ENCODE peak calls at places on chromosomes 2 and 18, in five cellular contexts. I, C, B, F and U are unnamed samples.

GRCh38 chr2:186060744-186061143 is 322.1 kb downstream of the FSIP2 start:
- DNase-seq in C (no peak), B (no peak), F (no peak), I (no peak), U (no peak)

GRCh38 chr2:199085201-199085750 is 372.5 kb downstream of the SATB2 start:
- DNase-seq in F (no peak), C (no peak), I (no peak), B (no peak), U (no peak)

GRCh38 chr2:203453858-203454451 is 81.1 kb downstream of the RAPH1 start:
- DNase-seq in I (peak), C (peak), B (no peak), F (peak), U (peak)

GRCh38 chr2:110854355-110855081 is 122.1 kb downstream of the ACOXL start:
- DNase-seq in B (no peak), I (peak), C (no peak), F (no peak), U (no peak)

GRCh38 chr2:10124538-10125045 is 2.1 kb downstream of the RRM2 start:
- DNase-seq in B (no peak), I (peak), F (peak), C (peak), U (peak)

GRCh38 chr18:31857516-31858106 is 85.3 kb downstream of the TRAPPC8 start:
- DNase-seq in I (no peak), C (no peak), B (no peak), F (no peak), U (peak)

GRCh38 chr2:174342600-174343342 is 8.0 kb downstream of the SP9 start:
- DNase-seq in B (no peak), C (no peak), I (no peak), F (no peak), U (peak)

GRCh38 chr18:49616618-49617328 is 54.9 kb downstream of the LIPG start:
- DNase-seq in B (no peak), C (no peak), I (no peak), F (no peak), U (no peak)

GRCh38 chr2:215565897-215566296 is 130.0 kb upstream of the FN1 start:
- DNase-seq in I (no peak), B (no peak), C (no peak), F (no peak), U (no peak)

GRCh38 chr2:205245652-205246051 is 436.6 kb upstream of the NRP2 start:
- DNase-seq in B (no peak), C (no peak), I (no peak), F (no peak), U (peak)
- H3K27ac ChIP-seq in B (no peak), C (no peak), I (no peak), F (no peak), U (no peak)

DNA sequence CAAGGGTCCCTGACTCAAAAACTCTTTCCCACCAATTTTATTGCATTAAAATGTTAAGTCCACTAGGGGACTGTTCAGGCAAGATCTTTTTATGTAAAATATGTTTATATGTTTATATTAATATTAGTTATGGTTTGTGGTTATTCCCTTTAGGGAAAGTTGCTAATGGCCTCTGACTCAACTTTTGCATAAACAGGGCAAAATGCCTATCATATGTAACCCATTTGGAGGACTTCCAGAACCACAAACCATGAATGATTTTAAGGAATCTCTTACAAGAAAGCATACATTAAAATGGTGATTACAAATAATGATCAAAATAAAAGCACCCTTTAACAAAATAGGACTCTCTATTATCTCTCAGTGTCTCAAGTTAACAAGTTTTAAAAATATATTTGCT is 1484.6 kb upstream of the ZEB2 start:
- DNase-seq in B (no peak), C (no peak), I (no peak), F (no peak), U (peak)
- TF ChIP-seq JUN in B (no peak), C (no peak), I (no peak), F (no peak), U (no peak)

GRCh38 chr2:113926314-113926713 is 36.4 kb downstream of the ACTR3 start:
- DNase-seq in C (no peak), B (no peak), I (no peak), F (no peak), U (no peak)
- H3K27ac ChIP-seq in C (no peak), B (no peak), I (no peak), F (no peak), U (no peak)

GRCh38 chr18:61216086-61216485 is 117.1 kb upstream of the CDH20 start:
- DNase-seq in I (no peak), B (no peak), C (no peak), F (no peak), U (no peak)
- TF ChIP-seq JUN in I (no peak), B (no peak), C (no peak), F (no peak), U (no peak)

DNA sequence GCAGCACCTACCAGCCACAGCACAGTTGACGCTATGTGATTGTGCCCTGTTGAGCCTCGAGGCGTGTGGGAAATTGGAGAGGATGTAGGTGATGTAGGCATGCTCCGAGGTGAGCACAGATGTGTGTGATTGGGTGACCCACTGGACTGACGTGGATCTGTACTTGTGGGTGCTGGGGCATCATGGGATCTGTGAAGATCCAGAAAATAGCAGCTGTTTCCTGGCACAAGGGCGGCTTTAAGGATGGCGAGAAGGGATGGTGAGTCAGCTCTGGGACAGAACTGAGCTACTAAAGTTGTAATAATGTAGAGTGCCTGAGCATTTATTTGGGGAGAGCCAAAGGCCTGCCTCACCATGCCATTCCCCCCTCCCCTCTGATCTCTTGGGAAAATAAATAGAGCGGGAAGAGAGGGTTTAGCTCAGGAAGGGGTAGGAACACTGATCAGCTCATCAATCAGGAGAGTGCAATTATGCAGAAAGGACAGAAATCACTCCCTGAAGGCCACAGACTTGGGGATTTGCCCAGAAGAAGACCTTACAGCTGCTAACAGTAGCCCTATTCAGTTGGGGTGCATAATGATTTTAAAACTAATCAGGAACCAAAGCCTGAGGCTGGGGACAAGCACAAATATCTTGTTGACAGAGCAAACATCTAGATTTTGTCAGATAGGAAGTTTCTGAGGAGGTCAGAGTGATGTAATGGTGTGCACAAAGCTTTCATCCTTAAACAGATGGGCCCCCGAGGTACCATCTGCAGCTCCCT is 30.2 kb downstream of the TANC1 start:
- DNase-seq in C (no peak), B (no peak), F (peak), I (no peak), U (peak)
- H3K27ac ChIP-seq in C (no peak), B (no peak), F (no peak), I (peak), U (peak)

GRCh38 chr2:142946941-142947340 is 69.5 kb downstream of the KYNU start:
- DNase-seq in C (no peak), I (no peak), B (no peak), F (no peak), U (peak)

GRCh38 chr2:142944264-142944663 is 66.8 kb downstream of the KYNU start:
- DNase-seq in F (no peak), B (no peak), C (no peak), I (peak), U (peak)

GRCh38 chr2:142940606-142941223 is 63.3 kb downstream of the KYNU start:
- DNase-seq in F (no peak), B (no peak), I (no peak), C (no peak), U (no peak)

DNA sequence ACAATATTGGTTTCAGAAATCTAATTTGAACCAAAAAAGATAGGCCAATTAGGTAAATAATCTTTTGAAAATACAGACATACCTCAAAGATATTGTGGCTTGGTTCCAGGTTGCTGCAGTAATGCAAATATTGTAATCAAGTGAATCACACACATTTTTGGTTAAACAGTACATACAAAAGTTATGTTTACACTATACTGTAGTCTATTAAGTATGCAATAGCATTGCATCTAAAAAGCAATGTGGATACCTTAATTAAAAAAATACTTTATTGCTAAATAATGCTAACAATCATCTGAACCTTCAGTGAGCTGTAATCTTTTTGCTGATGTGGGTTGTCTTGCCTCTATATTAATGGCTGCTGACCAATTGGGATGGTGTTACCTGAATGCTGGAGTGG is 67.3 kb downstream of the KYNU start:
- DNase-seq in B (no peak), C (no peak), F (no peak), I (no peak), U (no peak)
- TF ChIP-seq JUN in B (no peak), C (no peak), F (no peak), I (no peak), U (no peak)

GRCh38 chr2:182593394-182593707 is 122.7 kb upstream of the DNAJC10 start:
- DNase-seq in B (no peak), I (no peak), F (no peak), C (no peak), U (peak)

GRCh38 chr2:182595650-182596049 is 120.4 kb upstream of the DNAJC10 start:
- DNase-seq in C (no peak), I (no peak), F (no peak), B (no peak), U (no peak)

GRCh38 chr2:182591774-182592173 is 124.3 kb upstream of the DNAJC10 start:
- DNase-seq in I (no peak), F (no peak), B (no peak), C (no peak), U (no peak)

GRCh38 chr2:182592691-182593393 is 123.2 kb upstream of the DNAJC10 start:
- DNase-seq in B (no peak), I (no peak), C (no peak), F (no peak), U (no peak)

GRCh38 chr2:182594286-182594685 is 121.8 kb upstream of the DNAJC10 start:
- DNase-seq in F (no peak), B (no peak), I (no peak), C (no peak), U (no peak)
- H3K27ac ChIP-seq in F (no peak), B (no peak), I (no peak), C (no peak), U (no peak)

GRCh38 chr18:22465859-22466602 is 48.3 kb upstream of the CTAGE1 start:
- DNase-seq in C (peak), B (no peak), I (peak), F (peak), U (peak)
- TF ChIP-seq JUN in C (no peak), B (no peak), I (no peak), F (no peak), U (peak)

GRCh38 chr2:15412779-15413178 is 148.4 kb downstream of the NBAS start:
- DNase-seq in B (no peak), F (no peak), I (no peak), C (no peak), U (no peak)
- H3K27ac ChIP-seq in B (no peak), F (no peak), I (no peak), C (no peak), U (no peak)

GRCh38 chr2:16405551-16405950 is 260.1 kb downstream of the CYRIA start:
- DNase-seq in F (no peak), B (no peak), C (no peak), I (no peak), U (no peak)
- TF ChIP-seq JUN in F (no peak), B (no peak), C (no peak), I (no peak), U (no peak)